ENCODE peak calls at places on chromosomes 16 and 17, in seven cellular contexts. O is activated T-helper 1 cell treated with anti-CD3 and anti-CD28 coated beads, Interleukin-2, amount 50 U/mL, for 16 hours; A is stimulated activated CD4-positive, alpha-beta T cell treated with anti-CD3 and anti-CD28 coated beads, Interleukin-1b, Interleukin-23, amount 100 ng/mL, for 24 hours; F is retina; G is HEK293T; L is type B pancreatic cell; C is HTR-8/SVneo. B is an unnamed sample.

GRCh38 chr17:48561894-48562810 is 16.0 kb downstream of the HOXB4 start:
- DNase-seq in O (no peak), A (no peak), F (no peak), G (peak; percentile 62), L (no peak), C (no peak), B (no peak)

GRCh38 chr17:42276609-42277341 is 584 bp upstream of the STAT5B start:
- DNase-seq in O (peak; percentile 23), A (no peak), F (peak; percentile 86), G (peak; percentile 19), L (peak; percentile 72), C (no peak), B (peak; percentile 82)

GRCh38 chr17:76246080-76247066 is 6.1 kb upstream of the RNF157 start:
- DNase-seq in O (no peak), A (no peak), F (no peak), G (peak; percentile 38), L (no peak), C (no peak), B (no peak)

GRCh38 chr17:56184650-56185049 is 31.4 kb downstream of the ANKFN1 start:
- DNase-seq in O (no peak), A (no peak), F (no peak), G (no peak), L (no peak), C (no peak), B (no peak)

GRCh38 chr16:68287276-68288251 is 23.2 kb downstream of the SLC7A6OS start:
- DNase-seq in O (peak; percentile 8), A (no peak), F (no peak), G (no peak), L (no peak), C (peak; percentile 64), B (no peak)

GRCh38 chr16:89270666-89271345 is 53.3 kb downstream of the ZNF778 start:
- DNase-seq in O (no peak), A (no peak), F (no peak), G (no peak), L (no peak), C (no peak), B (no peak)

GRCh38 chr16:5461141-5461540 is 363.5 kb upstream of the EEF2KMT start:
- DNase-seq in O (no peak), A (no peak), F (peak; percentile 32), G (no peak), L (no peak), C (no peak), B (no peak)

GRCh38 chr17:63544467-63545301 is 5.6 kb upstream of the DCAF7 start:
- DNase-seq in O (no peak), A (no peak), F (no peak), G (no peak), L (no peak), C (no peak), B (peak; percentile 46)

GRCh38 chr17:68382582-68383085 is 74.7 kb downstream of the WIPI1 start:
- DNase-seq in O (no peak), A (no peak), F (no peak), G (no peak), L (no peak), C (no peak), B (no peak)

GRCh38 chr17:2282297-2282873 is 21.2 kb downstream of the SMG6 start:
- DNase-seq in O (no peak), A (no peak), F (peak; percentile 52), G (peak; percentile 46), L (no peak), C (peak; percentile 63), B (no peak)